ENCODE peak calls at places on chromosomes 2 and 18, in nine cellular contexts. U is EL; M is cardiac muscle cell; W is CD4-positive, alpha-beta memory T cell; Q is endothelial cell; B is NCI-H1092 treated with DMSO at 0.1 percent for 48 hours; N is stimulated activated CD4-positive, alpha-beta T cell treated with anti-CD3 and anti-CD28 coated beads, Interleukin-2, amount 100 ng/mL, for 48 hours; V is C1 segment of cervical spinal cord; O is HFFc6. T is an unnamed sample.

GRCh38 chr18:21998531-21998930 is 170.9 kb upstream of the GATA6 start:
- DNase-seq in O (no peak), Q (no peak), N (no peak), W (no peak), U (no peak), V (no peak), M (peak), B (no peak), T (no peak)

GRCh38 chr2:111139637-111140317 is 19.1 kb downstream of the BCL2L11 start:
- DNase-seq in N (no peak), M (no peak), B (peak), O (no peak), Q (no peak), V (no peak), W (no peak), U (no peak), T (no peak)

GRCh38 chr2:15449542-15450236 is 111.4 kb downstream of the NBAS start:
- DNase-seq in V (no peak), U (no peak), O (no peak), N (no peak), M (peak), W (no peak), B (no peak), Q (no peak), T (peak)

GRCh38 chr18:62518460-62519375 is 4.1 kb upstream of the ZCCHC2 start:
- DNase-seq in M (no peak), W (no peak), V (no peak), U (peak), O (no peak), B (no peak), Q (no peak), N (no peak), T (peak)

GRCh38 chr2:201444676-201445441 is 6.4 kb downstream of the TRAK2 start:
- DNase-seq in B (no peak), M (no peak), O (no peak), U (no peak), W (no peak), V (no peak), N (no peak), Q (no peak), T (no peak)

GRCh38 chr2:5668682-5669267 is 23.4 kb upstream of the SOX11 start:
- DNase-seq in Q (no peak), M (no peak), O (no peak), N (no peak), W (no peak), U (no peak), B (no peak), V (no peak), T (no peak)

GRCh38 chr2:42340938-42341636 is 19.9 kb downstream of the COX7A2L start:
- DNase-seq in Q (no peak), V (no peak), B (no peak), M (no peak), W (no peak), U (no peak), O (no peak), N (no peak), T (no peak)

GRCh38 chr2:127525692-127526141 is 572 bp downstream of the IWS1 start:
- DNase-seq in V (no peak), B (peak), U (peak), N (peak), M (peak), W (no peak), Q (peak), O (peak), T (peak)

GRCh38 chr2:185970148-185970852 is 231.7 kb downstream of the FSIP2 start:
- DNase-seq in O (no peak), V (no peak), N (no peak), B (no peak), M (no peak), Q (no peak), U (no peak), W (no peak), T (no peak)

GRCh38 chr2:63050186-63050915 is at the start of gene OTX1:
- DNase-seq in B (peak), W (no peak), U (peak), M (peak), N (peak), O (peak), V (no peak), Q (peak), T (peak)

GRCh38 chr2:130796280-130796679 is 40.4 kb upstream of the ARHGEF4 start:
- DNase-seq in V (no peak), U (no peak), W (no peak), Q (no peak), O (no peak), N (no peak), M (no peak), B (no peak), T (no peak)

GRCh38 chr2:42974697-42975357 is 182.4 kb upstream of the HAAO start:
- DNase-seq in M (peak), O (peak), B (peak), W (peak), V (no peak), N (peak), Q (peak), U (peak), T (peak)

GRCh38 chr2:215982465-215982875 is 30.9 kb downstream of the MREG start:
- DNase-seq in W (no peak), B (no peak), U (peak), V (no peak), N (no peak), O (peak), Q (no peak), M (no peak), T (no peak)

GRCh38 chr2:224910535-224910934 is 131.7 kb downstream of the DOCK10 start:
- DNase-seq in V (no peak), N (no peak), B (no peak), Q (no peak), U (peak), M (no peak), W (no peak), O (peak), T (no peak)

GRCh38 chr2:13581471-13581870 is 864.7 kb downstream of the TRIB2 start:
- DNase-seq in B (no peak), W (no peak), U (no peak), Q (peak), M (peak), N (no peak), O (no peak), V (no peak), T (no peak)

GRCh38 chr2:188291142-188291616 is 495 bp upstream of the GULP1 start:
- DNase-seq in B (no peak), Q (peak), N (no peak), V (no peak), W (no peak), M (peak), O (no peak), U (peak), T (no peak)

GRCh38 chr2:217638533-217638932 is 364.3 kb downstream of the TNS1 start:
- DNase-seq in U (no peak), B (no peak), Q (no peak), N (no peak), V (no peak), O (no peak), W (no peak), M (no peak), T (no peak)

GRCh38 chr18:46152436-46152807 is 48.2 kb downstream of the HAUS1 start:
- DNase-seq in B (peak), V (no peak), Q (no peak), W (no peak), M (no peak), O (peak), U (peak), N (no peak), T (no peak)

GRCh38 chr2:212294816-212295215 is 243.8 kb downstream of the ERBB4 start:
- DNase-seq in O (no peak), U (no peak), B (peak), Q (no peak), N (no peak), W (no peak), V (no peak), M (no peak), T (no peak)

GRCh38 chr2:60608679-60609078 is 55.2 kb upstream of the BCL11A start:
- DNase-seq in U (no peak), O (peak), Q (no peak), N (no peak), V (no peak), W (no peak), B (no peak), M (no peak), T (no peak)

GRCh38 chr2:137910641-137911040 is 53.6 kb upstream of the HNMT start:
- DNase-seq in O (peak), N (no peak), Q (no peak), W (no peak), B (peak), M (peak), U (peak), V (no peak), T (peak)

GRCh38 chr2:118834901-118835738 is 12.3 kb downstream of the EN1 start:
- DNase-seq in V (no peak), W (no peak), B (no peak), M (peak), N (no peak), U (no peak), Q (peak), O (no peak), T (no peak)

GRCh38 chr2:133177196-133177595 is 391.1 kb downstream of the NCKAP5 start:
- DNase-seq in U (no peak), Q (no peak), N (no peak), V (no peak), O (no peak), M (no peak), B (no peak), W (no peak), T (no peak)